ENCODE peak calls at places on chromosomes 2 and 18, in eight cellular contexts. X is NCI-H1694 treated with DMSO at 0.1 percent for 48 hours; V is Right ventricle myocardium inferior; K is WTC11; D is T follicular helper cell; T is EL; F is activated naive CD4-positive, alpha-beta T cell; W is lung. U is an unnamed sample.

GRCh38 chr2:52079602-52080001 is 1047.7 kb upstream of the NRXN1 start:
- DNase-seq in F (no peak), K (no peak), W (no peak), D (no peak), X (no peak), T (no peak), V (no peak), U (no peak)

GRCh38 chr2:33670392-33670937 is 71.4 kb upstream of the FAM98A start:
- DNase-seq in V (no peak), D (no peak), K (peak), W (no peak), T (no peak), X (no peak), F (no peak), U (no peak)

GRCh38 chr2:189022002-189022401 is 47.8 kb downstream of the COL3A1 start:
- DNase-seq in K (no peak), V (no peak), D (no peak), F (no peak), W (no peak), X (no peak), T (peak), U (no peak)

GRCh38 chr2:26720322-26721166 is 28.0 kb downstream of the KCNK3 start:
- DNase-seq in V (peak), T (peak), W (peak), X (no peak), D (no peak), K (no peak), F (no peak), U (no peak)

GRCh38 chr2:220144411-220144810 is 517.0 kb downstream of the SLC4A3 start:
- DNase-seq in V (no peak), W (no peak), T (peak), D (no peak), K (no peak), F (no peak), X (no peak), U (no peak)

GRCh38 chr2:6143812-6144211 is 451.6 kb downstream of the SOX11 start:
- DNase-seq in T (no peak), F (no peak), W (no peak), X (no peak), K (no peak), D (no peak), V (no peak), U (no peak)

GRCh38 chr2:121866789-121867188 is 111.3 kb downstream of the TSN start:
- DNase-seq in K (no peak), V (no peak), W (no peak), X (no peak), D (no peak), T (peak), F (no peak), U (no peak)

GRCh38 chr2:136136921-136137320 is 19.0 kb upstream of the CXCR4 start:
- DNase-seq in F (no peak), X (no peak), W (no peak), D (no peak), V (no peak), T (no peak), K (no peak), U (peak)

GRCh38 chr2:168247341-168248305 is at the start of gene STK39:
- DNase-seq in X (peak), K (peak), D (peak), F (peak), V (peak), T (peak), W (peak), U (peak)

GRCh38 chr2:175926272-175926671 is 75.8 kb downstream of the LNPK start:
- DNase-seq in X (no peak), V (no peak), F (no peak), K (no peak), W (no peak), T (peak), D (no peak), U (no peak)

GRCh38 chr2:236557894-236558532 is 11.6 kb upstream of the ACKR3 start:
- DNase-seq in D (no peak), W (no peak), T (no peak), X (no peak), K (no peak), F (no peak), V (no peak), U (no peak)

GRCh38 chr2:236190674-236191073 is 22.5 kb upstream of the GBX2 start:
- DNase-seq in F (no peak), K (no peak), D (no peak), T (no peak), X (no peak), W (no peak), V (no peak), U (no peak)

GRCh38 chr2:202634556-202635440 is at the start of gene FAM117B:
- DNase-seq in D (peak), K (peak), V (peak), W (peak), F (peak), X (peak), T (peak), U (peak)

GRCh38 chr2:150008901-150009300 is 421.3 kb upstream of the MMADHC start:
- DNase-seq in V (no peak), T (no peak), F (no peak), W (no peak), K (no peak), X (no peak), D (no peak), U (no peak)

GRCh38 chr2:10285578-10286198 is 17.0 kb upstream of the HPCAL1 start:
- DNase-seq in V (peak), T (peak), K (no peak), X (no peak), F (no peak), W (peak), D (no peak), U (no peak)

GRCh38 chr2:204268458-204268857 is 276.8 kb upstream of the PARD3B start:
- DNase-seq in K (no peak), T (no peak), W (no peak), D (no peak), X (no peak), V (no peak), F (no peak), U (no peak)

GRCh38 chr2:37985333-37985732 is 60.2 kb downstream of the RMDN2 start:
- DNase-seq in F (no peak), K (no peak), X (no peak), W (no peak), D (no peak), T (peak), V (no peak), U (no peak)

GRCh38 chr2:117615106-117615505 is 199.4 kb upstream of the DDX18 start:
- DNase-seq in D (no peak), V (no peak), X (no peak), T (no peak), W (no peak), K (no peak), F (no peak), U (no peak)

GRCh38 chr2:168155680-168156079 is 91.7 kb downstream of the STK39 start:
- DNase-seq in T (peak), V (no peak), X (no peak), D (no peak), F (no peak), K (no peak), W (no peak), U (no peak)

GRCh38 chr2:60577884-60578283 is 24.4 kb upstream of the BCL11A start:
- DNase-seq in K (no peak), X (no peak), F (no peak), D (no peak), V (no peak), T (no peak), W (no peak), U (no peak)

GRCh38 chr18:46560671-46561045 is 96.4 kb downstream of the LOXHD1 start:
- DNase-seq in X (no peak), V (no peak), T (no peak), K (no peak), F (no peak), D (no peak), W (no peak), U (no peak)

GRCh38 chr2:187847245-187848208 is 293.3 kb upstream of the TFPI start:
- DNase-seq in F (no peak), T (no peak), K (no peak), V (no peak), D (no peak), X (no peak), W (no peak), U (no peak)

GRCh38 chr2:78718483-78718882 is 307.0 kb upstream of the REG3G start:
- DNase-seq in K (no peak), F (no peak), T (no peak), D (no peak), W (no peak), X (no peak), V (no peak), U (no peak)

GRCh38 chr2:64629875-64630274 is 23.8 kb downstream of the SERTAD2 start:
- DNase-seq in D (no peak), K (no peak), T (no peak), V (no peak), F (no peak), X (no peak), W (no peak), U (no peak)

GRCh38 chr18:25262920-25263319 is 89.0 kb downstream of the ZNF521 start:
- DNase-seq in K (no peak), T (peak), F (no peak), X (no peak), V (no peak), W (no peak), D (no peak), U (no peak)

GRCh38 chr2:98383166-98383565 is 36.9 kb downstream of the CNGA3 start:
- DNase-seq in T (no peak), W (no peak), D (no peak), F (no peak), K (no peak), V (no peak), X (no peak), U (no peak)

GRCh38 chr2:120938132-120938771 is 202.6 kb downstream of the GLI2 start:
- DNase-seq in F (no peak), W (no peak), X (no peak), K (no peak), T (no peak), V (no peak), D (no peak), U (no peak)

GRCh38 chr2:45173513-45173912 is 164.3 kb upstream of the SIX2 start:
- DNase-seq in V (no peak), W (no peak), D (no peak), F (no peak), T (peak), K (no peak), X (no peak), U (no peak)

GRCh38 chr2:110858993-110859770 is 126.8 kb downstream of the ACOXL start:
- DNase-seq in V (no peak), T (no peak), F (no peak), X (no peak), W (no peak), D (no peak), K (no peak), U (no peak)

GRCh38 chr2:103734911-103735310 is 973.1 kb downstream of the TMEM182 start:
- DNase-seq in K (peak), F (no peak), V (no peak), D (no peak), T (no peak), X (no peak), W (no peak), U (no peak)

GRCh38 chr18:7524786-7525185 is 42.3 kb upstream of the PTPRM start:
- DNase-seq in D (no peak), X (no peak), F (no peak), V (no peak), K (no peak), W (no peak), T (no peak), U (no peak)

GRCh38 chr2:42907835-42908234 is 115.5 kb upstream of the HAAO start:
- DNase-seq in V (no peak), W (no peak), K (no peak), T (no peak), X (no peak), D (no peak), F (no peak), U (no peak)

GRCh38 chr18:12639990-12640880 is 17.7 kb downstream of the SPIRE1 start:
- DNase-seq in T (peak), K (no peak), X (no peak), V (no peak), D (no peak), F (no peak), W (no peak), U (no peak)

GRCh38 chr2:9656270-9656766 is 25.5 kb upstream of the YWHAQ start:
- DNase-seq in V (no peak), T (peak), D (no peak), F (no peak), K (no peak), X (no peak), W (no peak), U (no peak)

GRCh38 chr2:238811293-238811692 is 36.6 kb upstream of the TWIST2 start:
- DNase-seq in F (no peak), T (peak), W (no peak), K (no peak), X (no peak), D (no peak), V (no peak), U (no peak)

GRCh38 chr18:48902856-48903601 is 47.7 kb downstream of the SMAD7 start:
- DNase-seq in D (no peak), T (peak), K (no peak), V (peak), X (no peak), F (no peak), W (no peak), U (no peak)

GRCh38 chr2:72961853-72962468 is 44.6 kb downstream of the EMX1 start:
- DNase-seq in F (no peak), T (no peak), K (no peak), D (no peak), W (no peak), X (no peak), V (peak), U (no peak)

GRCh38 chr2:185854910-185855309 is 116.3 kb downstream of the FSIP2 start:
- DNase-seq in K (no peak), F (no peak), X (no peak), D (no peak), T (no peak), W (no peak), V (no peak), U (no peak)

GRCh38 chr2:73418343-73418742 is 32.7 kb downstream of the ALMS1 start:
- DNase-seq in W (peak), T (peak), X (no peak), V (peak), K (no peak), D (no peak), F (no peak), U (no peak)